ENCODE peak calls at places on chromosomes 13 and 19, in nine cellular contexts. One of them, this sample, is unnamed.

GRCh38 chr13:106432636-106433035 is 102.8 kb downstream of the EFNB2 start:
- DNase-seq in tibial artery: no peak
- DNase-seq in SJSA1: no peak
- DNase-seq in upper lobe of left lung: no peak
- DNase-seq in neural progenitor cell: no peak
- DNase-seq in mucosa of descending colon: no peak
- DNase-seq in colonic mucosa: no peak
- DNase-seq in ovary: no peak
- DNase-seq in CD4-positive, alpha-beta memory T cell: no peak
- DNase-seq in this sample: no peak

GRCh38 chr13:90382425-90382824 is 965.1 kb upstream of the MIR17HG start:
- DNase-seq in colonic mucosa: no peak
- DNase-seq in upper lobe of left lung: no peak
- DNase-seq in neural progenitor cell: no peak
- DNase-seq in CD4-positive, alpha-beta memory T cell: no peak
- DNase-seq in ovary: no peak
- DNase-seq in mucosa of descending colon: no peak
- DNase-seq in tibial artery: no peak
- DNase-seq in SJSA1: no peak
- DNase-seq in this sample: no peak

GRCh38 chr13:30165791-30166190 is 141.6 kb downstream of the KATNAL1 start:
- DNase-seq in CD4-positive, alpha-beta memory T cell: no peak
- DNase-seq in upper lobe of left lung: no peak
- DNase-seq in colonic mucosa: no peak
- DNase-seq in ovary: no peak
- DNase-seq in tibial artery: peak; percentile 61
- DNase-seq in neural progenitor cell: peak; percentile 64
- DNase-seq in mucosa of descending colon: no peak
- DNase-seq in SJSA1: no peak
- DNase-seq in this sample: no peak

GRCh38 chr13:31545616-31546015 is 193.7 kb upstream of the RXFP2 start:
- DNase-seq in ovary: no peak
- DNase-seq in tibial artery: no peak
- DNase-seq in CD4-positive, alpha-beta memory T cell: no peak
- DNase-seq in neural progenitor cell: no peak
- DNase-seq in SJSA1: no peak
- DNase-seq in mucosa of descending colon: no peak
- DNase-seq in colonic mucosa: no peak
- DNase-seq in upper lobe of left lung: no peak
- DNase-seq in this sample: no peak

GRCh38 chr13:111468037-111468959 is 147.9 kb downstream of the TEX29 start:
- DNase-seq in neural progenitor cell: no peak
- DNase-seq in SJSA1: peak; percentile 54
- DNase-seq in CD4-positive, alpha-beta memory T cell: no peak
- DNase-seq in mucosa of descending colon: no peak
- DNase-seq in upper lobe of left lung: no peak
- DNase-seq in ovary: no peak
- DNase-seq in colonic mucosa: no peak
- DNase-seq in tibial artery: no peak
- DNase-seq in this sample: no peak

GRCh38 chr19:58237324-58237723 is 8.6 kb downstream of the ZNF544 start:
- DNase-seq in ovary: no peak
- DNase-seq in upper lobe of left lung: no peak
- DNase-seq in CD4-positive, alpha-beta memory T cell: no peak
- DNase-seq in colonic mucosa: no peak
- DNase-seq in tibial artery: no peak
- DNase-seq in neural progenitor cell: no peak
- DNase-seq in mucosa of descending colon: no peak
- DNase-seq in SJSA1: no peak
- DNase-seq in this sample: no peak

GRCh38 chr19:28605501-28606268 is 607.3 kb downstream of the UQCRFS1 start:
- DNase-seq in neural progenitor cell: no peak
- DNase-seq in ovary: no peak
- DNase-seq in mucosa of descending colon: no peak
- DNase-seq in tibial artery: no peak
- DNase-seq in colonic mucosa: no peak
- DNase-seq in SJSA1: no peak
- DNase-seq in upper lobe of left lung: no peak
- DNase-seq in CD4-positive, alpha-beta memory T cell: no peak
- DNase-seq in this sample: no peak

GRCh38 chr19:38686530-38686888 is 39.1 kb downstream of the ACTN4 start:
- DNase-seq in SJSA1: no peak
- DNase-seq in mucosa of descending colon: no peak
- DNase-seq in neural progenitor cell: no peak
- DNase-seq in upper lobe of left lung: no peak
- DNase-seq in CD4-positive, alpha-beta memory T cell: peak; percentile 66
- DNase-seq in tibial artery: no peak
- DNase-seq in ovary: no peak
- DNase-seq in colonic mucosa: no peak
- DNase-seq in this sample: no peak

GRCh38 chr13:46142692-46143238 is 37.9 kb upstream of the CPB2 start:
- DNase-seq in colonic mucosa: no peak
- DNase-seq in tibial artery: no peak
- DNase-seq in CD4-positive, alpha-beta memory T cell: no peak
- DNase-seq in mucosa of descending colon: no peak
- DNase-seq in SJSA1: no peak
- DNase-seq in ovary: no peak
- DNase-seq in upper lobe of left lung: no peak
- DNase-seq in neural progenitor cell: peak; percentile 31
- DNase-seq in this sample: no peak

GRCh38 chr19:1808395-1808731 is 3.7 kb downstream of the ATP8B3 start:
- DNase-seq in colonic mucosa: no peak
- DNase-seq in ovary: no peak
- DNase-seq in tibial artery: no peak
- DNase-seq in upper lobe of left lung: no peak
- DNase-seq in neural progenitor cell: no peak
- DNase-seq in CD4-positive, alpha-beta memory T cell: no peak
- DNase-seq in SJSA1: no peak
- DNase-seq in mucosa of descending colon: no peak
- DNase-seq in this sample: no peak

GRCh38 chr13:112783135-112783945 is 93.5 kb downstream of the ATP11A start:
- DNase-seq in ovary: no peak
- DNase-seq in CD4-positive, alpha-beta memory T cell: no peak
- DNase-seq in mucosa of descending colon: peak; percentile 34
- DNase-seq in tibial artery: no peak
- DNase-seq in SJSA1: peak; percentile 28
- DNase-seq in colonic mucosa: no peak
- DNase-seq in neural progenitor cell: no peak
- DNase-seq in upper lobe of left lung: no peak
- DNase-seq in this sample: no peak

GRCh38 chr13:95644611-95645052 is at the start of gene DZIP1:
- DNase-seq in tibial artery: peak; percentile 79
- DNase-seq in mucosa of descending colon: peak; percentile 69
- DNase-seq in ovary: peak; percentile 89
- DNase-seq in upper lobe of left lung: no peak
- DNase-seq in neural progenitor cell: peak; percentile 94
- DNase-seq in CD4-positive, alpha-beta memory T cell: no peak
- DNase-seq in colonic mucosa: peak; percentile 54
- DNase-seq in SJSA1: peak; percentile 82
- DNase-seq in this sample: peak; percentile 79

GRCh38 chr13:47415048-47415447 is 518.2 kb upstream of the HTR2A start:
- DNase-seq in CD4-positive, alpha-beta memory T cell: no peak
- DNase-seq in neural progenitor cell: no peak
- DNase-seq in ovary: no peak
- DNase-seq in tibial artery: no peak
- DNase-seq in SJSA1: no peak
- DNase-seq in colonic mucosa: no peak
- DNase-seq in upper lobe of left lung: no peak
- DNase-seq in mucosa of descending colon: no peak
- DNase-seq in this sample: no peak

GRCh38 chr13:101919541-101920306 is 467.2 kb downstream of the ITGBL1 start:
- DNase-seq in neural progenitor cell: peak; percentile 83
- DNase-seq in CD4-positive, alpha-beta memory T cell: no peak
- DNase-seq in tibial artery: no peak
- DNase-seq in mucosa of descending colon: no peak
- DNase-seq in ovary: no peak
- DNase-seq in upper lobe of left lung: no peak
- DNase-seq in colonic mucosa: no peak
- DNase-seq in SJSA1: no peak
- DNase-seq in this sample: no peak

GRCh38 chr19:39084732-39085080 is 538 bp downstream of the ACP7 start:
- DNase-seq in neural progenitor cell: peak; percentile 22
- DNase-seq in mucosa of descending colon: no peak
- DNase-seq in tibial artery: no peak
- DNase-seq in ovary: no peak
- DNase-seq in colonic mucosa: no peak
- DNase-seq in SJSA1: no peak
- DNase-seq in CD4-positive, alpha-beta memory T cell: no peak
- DNase-seq in upper lobe of left lung: no peak
- DNase-seq in this sample: no peak

GRCh38 chr13:95492044-95492801 is 60.3 kb upstream of the CLDN10 start:
- DNase-seq in CD4-positive, alpha-beta memory T cell: no peak
- DNase-seq in ovary: no peak
- DNase-seq in colonic mucosa: peak; percentile 95
- DNase-seq in tibial artery: no peak
- DNase-seq in upper lobe of left lung: no peak
- DNase-seq in SJSA1: no peak
- DNase-seq in mucosa of descending colon: peak; percentile 88
- DNase-seq in neural progenitor cell: peak; percentile 13
- DNase-seq in this sample: no peak

GRCh38 chr19:54208784-54209057 is 8.1 kb downstream of the RPS9 start:
- DNase-seq in CD4-positive, alpha-beta memory T cell: no peak
- DNase-seq in neural progenitor cell: no peak
- DNase-seq in upper lobe of left lung: no peak
- DNase-seq in tibial artery: no peak
- DNase-seq in SJSA1: no peak
- DNase-seq in ovary: no peak
- DNase-seq in mucosa of descending colon: no peak
- DNase-seq in colonic mucosa: no peak
- DNase-seq in this sample: no peak
- H3K4me1 ChIP-seq in CD4-positive, alpha-beta memory T cell: peaks cover 76% of the 10 kb centered on the region
- H3K4me1 ChIP-seq in neural progenitor cell: peaks cover 11% of the 10 kb centered on the region
- H3K4me1 ChIP-seq in upper lobe of left lung: peaks cover 61% of the 10 kb centered on the region
- H3K4me1 ChIP-seq in tibial artery: peaks cover 30% of the 10 kb centered on the region
- H3K4me1 ChIP-seq in SJSA1: peaks cover 30% of the 10 kb centered on the region
- H3K4me1 ChIP-seq in ovary: peaks cover 37% of the 10 kb centered on the region
- H3K4me1 ChIP-seq in mucosa of descending colon: peaks cover 66% of the 10 kb centered on the region
- H3K4me1 ChIP-seq in colonic mucosa: peaks cover 24% of the 10 kb centered on the region
- H3K4me1 ChIP-seq in this sample: peaks cover 78% of the 10 kb centered on the region

DNA sequence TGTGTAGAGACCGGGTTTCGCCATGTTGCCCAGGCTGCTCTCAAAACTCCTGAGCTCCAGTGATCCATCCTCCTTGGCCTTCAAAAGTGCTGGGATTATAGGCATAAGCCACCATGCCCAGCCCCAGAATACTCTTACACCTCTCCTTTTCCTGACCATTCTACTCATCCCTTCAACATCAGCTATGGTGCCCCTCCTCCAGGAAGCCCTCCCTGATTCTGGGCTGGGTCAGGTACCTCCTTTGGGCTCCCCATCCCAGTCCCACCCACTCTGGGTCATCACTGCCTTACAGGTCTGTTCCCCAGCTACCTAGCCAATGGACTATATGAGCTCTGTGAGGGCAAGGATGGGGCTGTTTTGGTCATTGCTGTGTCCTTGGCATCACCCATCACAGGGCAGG is 9.6 kb downstream of the TGFB1 start:
- DNase-seq in tibial artery: no peak
- DNase-seq in colonic mucosa: no peak
- DNase-seq in ovary: no peak
- DNase-seq in upper lobe of left lung: no peak
- DNase-seq in CD4-positive, alpha-beta memory T cell: no peak
- DNase-seq in SJSA1: no peak
- DNase-seq in mucosa of descending colon: no peak
- DNase-seq in neural progenitor cell: no peak
- DNase-seq in this sample: no peak
- H3K4me1 ChIP-seq in tibial artery: no peaks in the 10 kb centered on the region
- H3K4me1 ChIP-seq in colonic mucosa: no peaks in the 10 kb centered on the region
- H3K4me1 ChIP-seq in ovary: no peaks in the 10 kb centered on the region
- H3K4me1 ChIP-seq in upper lobe of left lung: peaks cover 11% of the 10 kb centered on the region
- H3K4me1 ChIP-seq in CD4-positive, alpha-beta memory T cell: peaks cover 72% of the 10 kb centered on the region
- H3K4me1 ChIP-seq in SJSA1: peaks cover 18% of the 10 kb centered on the region
- H3K4me1 ChIP-seq in mucosa of descending colon: no peaks in the 10 kb centered on the region
- H3K4me1 ChIP-seq in neural progenitor cell: no peaks in the 10 kb centered on the region
- H3K4me1 ChIP-seq in this sample: peaks cover 3% of the 10 kb centered on the region

GRCh38 chr13:97307096-97307495 is 85.0 kb downstream of the MBNL2 start:
- DNase-seq in colonic mucosa: no peak
- DNase-seq in ovary: no peak
- DNase-seq in SJSA1: no peak
- DNase-seq in CD4-positive, alpha-beta memory T cell: no peak
- DNase-seq in neural progenitor cell: no peak
- DNase-seq in tibial artery: no peak
- DNase-seq in upper lobe of left lung: no peak
- DNase-seq in mucosa of descending colon: no peak
- DNase-seq in this sample: no peak

GRCh38 chr13:97306646-97307045 is 84.5 kb downstream of the MBNL2 start:
- DNase-seq in upper lobe of left lung: no peak
- DNase-seq in neural progenitor cell: no peak
- DNase-seq in colonic mucosa: no peak
- DNase-seq in SJSA1: no peak
- DNase-seq in tibial artery: no peak
- DNase-seq in ovary: no peak
- DNase-seq in mucosa of descending colon: no peak
- DNase-seq in CD4-positive, alpha-beta memory T cell: no peak
- DNase-seq in this sample: no peak

GRCh38 chr13:97307544-97307881 is 85.4 kb downstream of the MBNL2 start:
- DNase-seq in upper lobe of left lung: no peak
- DNase-seq in neural progenitor cell: no peak
- DNase-seq in colonic mucosa: no peak
- DNase-seq in ovary: no peak
- DNase-seq in mucosa of descending colon: no peak
- DNase-seq in tibial artery: no peak
- DNase-seq in SJSA1: no peak
- DNase-seq in CD4-positive, alpha-beta memory T cell: no peak
- DNase-seq in this sample: no peak

GRCh38 chr13:97307882-97308624 is 85.9 kb downstream of the MBNL2 start:
- DNase-seq in ovary: no peak
- DNase-seq in tibial artery: no peak
- DNase-seq in colonic mucosa: no peak
- DNase-seq in neural progenitor cell: peak; percentile 50
- DNase-seq in upper lobe of left lung: no peak
- DNase-seq in SJSA1: peak; percentile 87
- DNase-seq in CD4-positive, alpha-beta memory T cell: no peak
- DNase-seq in mucosa of descending colon: no peak
- DNase-seq in this sample: peak; percentile 30

DNA sequence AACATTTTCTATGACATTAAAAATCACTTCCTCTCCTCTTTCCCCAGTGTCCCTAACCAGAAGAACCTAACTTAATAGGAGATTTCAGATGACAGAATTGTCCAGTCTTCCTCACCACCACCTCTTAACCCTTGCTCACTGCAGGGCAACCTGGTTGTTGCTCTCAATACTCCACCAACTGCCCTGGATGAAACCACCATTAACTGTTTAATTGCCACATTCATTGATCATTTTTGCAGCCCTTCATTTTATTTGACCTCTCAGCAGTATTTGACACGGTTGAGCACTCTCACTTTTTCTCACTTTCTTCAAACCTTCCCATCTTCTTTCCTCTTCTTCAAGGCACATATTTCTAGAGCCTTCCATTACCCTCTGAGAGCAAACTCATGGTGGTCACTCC is 84.0 kb downstream of the MBNL2 start:
- DNase-seq in mucosa of descending colon: no peak
- DNase-seq in colonic mucosa: no peak
- DNase-seq in upper lobe of left lung: no peak
- DNase-seq in neural progenitor cell: no peak
- DNase-seq in CD4-positive, alpha-beta memory T cell: no peak
- DNase-seq in ovary: no peak
- DNase-seq in SJSA1: no peak
- DNase-seq in tibial artery: no peak
- DNase-seq in this sample: no peak
- H3K4me1 ChIP-seq in mucosa of descending colon: peaks cover 6% of the 10 kb centered on the region
- H3K4me1 ChIP-seq in colonic mucosa: no peaks in the 10 kb centered on the region
- H3K4me1 ChIP-seq in upper lobe of left lung: peaks cover 46% of the 10 kb centered on the region
- H3K4me1 ChIP-seq in neural progenitor cell: peaks cover 12% of the 10 kb centered on the region
- H3K4me1 ChIP-seq in CD4-positive, alpha-beta memory T cell: peaks cover 12% of the 10 kb centered on the region
- H3K4me1 ChIP-seq in ovary: peaks cover 21% of the 10 kb centered on the region
- H3K4me1 ChIP-seq in SJSA1: peaks cover 40% of the 10 kb centered on the region
- H3K4me1 ChIP-seq in tibial artery: peaks cover 50% of the 10 kb centered on the region
- H3K4me1 ChIP-seq in this sample: peaks cover 47% of the 10 kb centered on the region

GRCh38 chr13:21015284-21015683 is 46.1 kb downstream of the LATS2 start:
- DNase-seq in CD4-positive, alpha-beta memory T cell: no peak
- DNase-seq in neural progenitor cell: no peak
- DNase-seq in tibial artery: peak; percentile 13
- DNase-seq in SJSA1: no peak
- DNase-seq in mucosa of descending colon: no peak
- DNase-seq in upper lobe of left lung: no peak
- DNase-seq in ovary: no peak
- DNase-seq in colonic mucosa: no peak
- DNase-seq in this sample: no peak
- H3K4me1 ChIP-seq in CD4-positive, alpha-beta memory T cell: no peaks in the 10 kb centered on the region
- H3K4me1 ChIP-seq in neural progenitor cell: no peaks in the 10 kb centered on the region
- H3K4me1 ChIP-seq in tibial artery: peaks cover 64% of the 10 kb centered on the region
- H3K4me1 ChIP-seq in SJSA1: peaks cover 69% of the 10 kb centered on the region
- H3K4me1 ChIP-seq in mucosa of descending colon: no peaks in the 10 kb centered on the region
- H3K4me1 ChIP-seq in upper lobe of left lung: peaks cover 64% of the 10 kb centered on the region
- H3K4me1 ChIP-seq in ovary: peaks cover 31% of the 10 kb centered on the region
- H3K4me1 ChIP-seq in colonic mucosa: no peaks in the 10 kb centered on the region
- H3K4me1 ChIP-seq in this sample: peaks cover 52% of the 10 kb centered on the region